ENCODE peak calls at places on chromosomes 13 and 19, in eight cellular contexts. L, R, G, Y, E, N, F and A are unnamed samples.

GRCh38 chr19:1400281-1401137 is 833 bp downstream of the GAMT start:
- DNase-seq in L (peak; percentile 93), R (no peak), G (no peak), Y (peak; percentile 80), E (peak; percentile 88), N (no peak), F (no peak), A (peak; percentile 77)

GRCh38 chr13:80235131-80235530 is 105.8 kb downstream of the SPRY2 start:
- DNase-seq in L (no peak), R (no peak), G (peak; percentile 77), Y (no peak), E (no peak), N (no peak), F (no peak), A (no peak)

GRCh38 chr19:10654610-10655456 is 687 bp downstream of the ILF3 start:
- DNase-seq in L (peak; percentile 57), R (peak; percentile 41), G (peak; percentile 85), Y (peak; percentile 35), E (peak; percentile 41), N (peak; percentile 50), F (no peak), A (peak; percentile 77)

GRCh38 chr13:39818953-39819352 is 163.5 kb downstream of the COG6 start:
- DNase-seq in L (no peak), R (no peak), G (no peak), Y (no peak), E (no peak), N (no peak), F (peak; percentile 16), A (no peak)

GRCh38 chr19:35144600-35145436 is 1.8 kb downstream of the FXYD7 start:
- DNase-seq in L (no peak), R (no peak), G (peak; percentile 29), Y (peak; percentile 76), E (peak; percentile 66), N (no peak), F (no peak), A (peak; percentile 87)

GRCh38 chr19:32677657-32678056 is 2.0 kb downstream of the RGS9BP start:
- DNase-seq in L (no peak), R (no peak), G (peak; percentile 26), Y (no peak), E (no peak), N (no peak), F (no peak), A (no peak)

GRCh38 chr19:32861596-32861995 is 8.0 kb downstream of the SLC7A9 start:
- DNase-seq in L (no peak), R (no peak), G (no peak), Y (no peak), E (no peak), N (no peak), F (no peak), A (no peak)

GRCh38 chr13:65936249-65936648 is 1293.9 kb downstream of the PCDH9 start:
- DNase-seq in L (no peak), R (no peak), G (no peak), Y (no peak), E (no peak), N (no peak), F (no peak), A (no peak)

DNA sequence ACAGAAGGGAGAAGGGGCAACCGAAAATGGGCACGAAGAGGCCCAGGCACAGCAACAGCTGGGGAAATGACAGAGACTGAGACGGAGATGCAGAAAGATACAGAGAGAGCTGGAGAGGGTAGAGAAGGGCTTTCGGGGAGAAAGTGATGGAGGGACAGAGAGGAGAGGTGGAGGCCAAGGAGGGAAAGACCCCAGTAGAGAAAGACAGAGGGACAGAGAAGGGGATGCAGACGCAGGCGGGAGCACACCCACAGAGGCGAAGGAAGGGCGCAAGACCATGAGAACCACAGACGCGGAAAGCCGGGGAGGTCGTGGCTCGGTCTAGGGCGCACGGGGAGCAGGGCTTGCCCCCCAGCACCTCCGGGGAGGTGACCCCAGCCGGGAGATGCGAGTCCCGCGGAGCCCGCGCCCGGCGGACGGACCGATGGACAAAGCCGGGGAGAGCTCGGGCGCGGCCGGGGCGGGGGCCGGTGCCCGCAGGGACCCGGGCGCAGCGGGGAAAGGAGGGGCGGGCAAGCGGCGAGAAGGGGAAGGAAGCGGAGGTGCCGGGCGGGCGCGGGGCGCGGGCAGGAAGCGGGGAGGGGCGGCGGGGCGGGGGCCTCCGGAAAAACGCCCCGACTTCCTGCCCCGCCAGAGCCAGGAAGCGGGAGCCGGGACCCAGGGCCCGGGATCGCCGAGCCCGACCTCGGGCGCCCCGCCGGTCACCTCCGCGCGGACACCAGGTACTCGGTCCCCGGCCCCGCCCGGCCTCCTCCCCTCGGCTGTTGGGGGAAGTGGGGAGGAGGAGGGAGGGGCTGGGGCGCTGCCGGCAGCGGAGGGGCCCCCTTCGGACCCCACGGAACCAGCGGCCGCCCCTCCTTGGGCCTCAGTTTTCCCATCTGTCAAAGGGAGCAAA is at the start of gene ARHGEF1:
- DNase-seq in L (peak; percentile 78), R (no peak), G (peak; percentile 69), Y (peak; percentile 62), E (peak; percentile 56), N (no peak), F (no peak), A (peak; percentile 62)
- TF ChIP-seq POLR2A in L (peak; percentile 65), R (peak; percentile 14), G (no peak), Y (no peak), E (peak; percentile 52), N (no peak), F (no peak), A (no peak)

GRCh38 chr13:28425796-28426195 is 69.1 kb downstream of the FLT1 start:
- DNase-seq in L (no peak), R (no peak), G (no peak), Y (no peak), E (no peak), N (no peak), F (no peak), A (no peak)

GRCh38 chr13:28429096-28429495 is 65.8 kb downstream of the FLT1 start:
- DNase-seq in L (no peak), R (no peak), G (no peak), Y (no peak), E (no peak), N (no peak), F (no peak), A (no peak)

GRCh38 chr13:28434934-28435333 is 60.0 kb downstream of the FLT1 start:
- DNase-seq in L (no peak), R (no peak), G (no peak), Y (no peak), E (no peak), N (no peak), F (no peak), A (no peak)

DNA sequence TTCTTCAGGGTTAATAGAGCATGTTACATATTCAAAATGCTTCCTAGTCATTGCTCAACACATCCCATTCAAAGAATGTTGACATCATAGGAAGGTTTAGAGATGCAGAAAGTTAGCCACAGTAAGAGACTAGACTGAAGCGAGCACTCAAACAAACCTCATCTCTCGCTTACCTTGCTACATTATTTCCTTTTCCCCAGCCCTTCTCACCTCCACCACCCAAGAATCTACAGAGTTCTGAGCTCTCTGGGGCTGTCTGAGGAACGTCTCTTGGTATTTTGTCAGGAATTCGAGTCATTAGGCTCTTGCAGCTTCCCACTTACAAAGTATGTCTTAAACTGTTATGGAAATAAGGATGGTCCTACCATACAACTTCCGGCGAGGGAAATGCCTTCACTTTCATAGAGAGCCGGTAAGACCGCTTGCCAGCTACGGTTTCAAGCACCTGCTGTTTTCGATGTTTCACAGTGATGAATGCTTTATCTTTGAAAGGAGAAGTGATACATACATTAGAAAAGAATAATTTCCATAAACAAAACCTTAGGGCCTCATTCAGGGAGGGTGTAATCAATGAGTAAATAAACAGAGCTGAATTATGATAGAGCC is 65.1 kb downstream of the FLT1 start:
- DNase-seq in L (no peak), R (no peak), G (peak; percentile 23), Y (no peak), E (no peak), N (no peak), F (no peak), A (no peak)
- TF ChIP-seq POLR2A in L (no peak), R (no peak), G (no peak), Y (no peak), E (no peak), N (no peak), F (no peak), A (no peak)

GRCh38 chr19:12938054-12938535 is 314 bp upstream of the CALR start:
- DNase-seq in L (peak; percentile 99), R (peak; percentile 100), G (peak; percentile 99), Y (peak; percentile 100), E (peak; percentile 100), N (peak; percentile 100), F (peak; percentile 100), A (peak; percentile 94)

GRCh38 chr19:12938536-12939291 is at the start of gene CALR:
- DNase-seq in L (no peak), R (no peak), G (peak; percentile 67), Y (no peak), E (peak; percentile 44), N (no peak), F (no peak), A (no peak)

GRCh38 chr19:12940897-12941296 is 2.5 kb downstream of the CALR start:
- DNase-seq in L (no peak), R (no peak), G (peak; percentile 54), Y (no peak), E (no peak), N (no peak), F (no peak), A (no peak)

GRCh38 chr19:12939908-12940533 is 1.6 kb downstream of the CALR start:
- DNase-seq in L (no peak), R (no peak), G (peak; percentile 45), Y (no peak), E (no peak), N (no peak), F (no peak), A (no peak)

GRCh38 chr19:12939292-12939606 is 840 bp downstream of the CALR start:
- DNase-seq in L (no peak), R (no peak), G (peak; percentile 63), Y (no peak), E (peak; percentile 33), N (no peak), F (no peak), A (no peak)
- TF ChIP-seq POLR2A in L (no peak), R (no peak), G (no peak), Y (no peak), E (no peak), N (no peak), F (no peak), A (no peak)

GRCh38 chr19:55173186-55173716 is 6.8 kb upstream of the DNAAF3 start:
- DNase-seq in L (no peak), R (no peak), G (no peak), Y (no peak), E (no peak), N (no peak), F (no peak), A (no peak)

GRCh38 chr19:55172741-55173140 is 6.3 kb upstream of the DNAAF3 start:
- DNase-seq in L (no peak), R (no peak), G (no peak), Y (no peak), E (no peak), N (no peak), F (no peak), A (no peak)

GRCh38 chr19:55174425-55175116 is 5.5 kb downstream of the SYT5 start:
- DNase-seq in L (no peak), R (no peak), G (no peak), Y (no peak), E (no peak), N (no peak), F (no peak), A (no peak)

GRCh38 chr19:55175117-55175867 is 4.8 kb downstream of the SYT5 start:
- DNase-seq in L (no peak), R (no peak), G (no peak), Y (no peak), E (no peak), N (no peak), F (no peak), A (peak; percentile 94)

DNA sequence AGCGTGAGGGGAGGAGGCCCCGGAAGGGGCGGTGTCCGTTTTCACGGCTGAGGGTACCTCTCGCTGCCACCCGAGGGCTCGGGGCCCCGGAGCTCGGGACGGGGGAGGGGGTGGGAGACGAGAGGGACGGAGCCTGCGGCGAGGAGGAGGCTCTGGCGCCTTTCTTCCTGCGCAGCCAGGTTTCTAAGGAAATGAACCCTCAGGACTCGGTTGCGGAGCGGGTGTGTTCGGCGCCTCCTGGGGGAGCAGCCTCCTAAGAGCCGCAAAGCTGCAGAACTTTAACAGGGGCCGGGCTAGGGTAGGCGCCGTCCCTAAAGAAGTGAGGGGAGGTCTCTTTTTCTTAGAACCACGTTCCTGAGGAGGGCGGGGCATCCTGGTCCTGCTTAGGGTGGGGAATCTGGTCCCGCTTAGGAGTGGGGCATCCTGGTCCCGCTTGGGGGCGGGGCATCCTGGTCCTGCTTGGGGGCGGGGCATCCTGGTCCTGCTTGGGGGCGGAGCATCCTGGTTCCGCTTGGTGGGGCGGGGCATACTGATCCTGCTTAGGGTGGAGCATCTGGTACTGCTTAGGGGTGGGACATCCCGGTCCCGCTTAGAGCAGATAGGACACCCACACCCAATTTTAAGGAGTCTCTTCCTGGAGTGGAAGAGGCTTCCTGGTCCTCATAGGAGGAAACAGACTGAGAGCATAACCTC is 6.2 kb downstream of the SYT5 start:
- DNase-seq in L (peak; percentile 65), R (no peak), G (no peak), Y (peak; percentile 43), E (peak; percentile 50), N (no peak), F (no peak), A (peak; percentile 91)
- TF ChIP-seq POLR2A in L (no peak), R (no peak), G (no peak), Y (no peak), E (no peak), N (no peak), F (no peak), A (no peak)